ENCODE peak calls at places on chromosomes 7 and 10, in four cellular contexts. One of them, this sample, is unnamed.

GRCh38 chr10:45246522-45246921 is 68.9 kb downstream of the OR13A1 start:
- DNase-seq in WERI-Rb-1: no peak
- DNase-seq in neuronal stem cell: no peak
- DNase-seq in upper lobe of right lung: no peak
- DNase-seq in this sample: no peak

GRCh38 chr10:114364726-114365125 is 39.6 kb downstream of the AFAP1L2 start:
- DNase-seq in WERI-Rb-1: no peak
- DNase-seq in neuronal stem cell: no peak
- DNase-seq in upper lobe of right lung: no peak
- DNase-seq in this sample: no peak

GRCh38 chr10:88984525-88984924 is 6.1 kb upstream of the FAS start:
- DNase-seq in WERI-Rb-1: no peak
- DNase-seq in neuronal stem cell: no peak
- DNase-seq in upper lobe of right lung: no peak
- DNase-seq in this sample: no peak

GRCh38 chr7:128387663-128388485 is 21.9 kb downstream of the IMPDH1 start:
- DNase-seq in WERI-Rb-1: peak
- DNase-seq in neuronal stem cell: peak
- DNase-seq in upper lobe of right lung: no peak
- DNase-seq in this sample: peak

GRCh38 chr10:114432704-114433103 is 28.4 kb upstream of the AFAP1L2 start:
- DNase-seq in WERI-Rb-1: no peak
- DNase-seq in neuronal stem cell: no peak
- DNase-seq in upper lobe of right lung: no peak
- DNase-seq in this sample: no peak

GRCh38 chr10:119355930-119356329 is 148.6 kb downstream of the GRK5 start:
- DNase-seq in WERI-Rb-1: no peak
- DNase-seq in neuronal stem cell: no peak
- DNase-seq in upper lobe of right lung: no peak
- DNase-seq in this sample: no peak

GRCh38 chr7:132118641-132119040 is 457.6 kb downstream of the PLXNA4 start:
- DNase-seq in WERI-Rb-1: no peak
- DNase-seq in neuronal stem cell: no peak
- DNase-seq in upper lobe of right lung: no peak
- DNase-seq in this sample: no peak

GRCh38 chr10:44382981-44383748 is 1.7 kb downstream of the CXCL12 start:
- DNase-seq in WERI-Rb-1: no peak
- DNase-seq in neuronal stem cell: no peak
- DNase-seq in upper lobe of right lung: peak
- DNase-seq in this sample: no peak

GRCh38 chr10:69364232-69364631 is 52.5 kb downstream of the TACR2 start:
- DNase-seq in WERI-Rb-1: no peak
- DNase-seq in neuronal stem cell: no peak
- DNase-seq in upper lobe of right lung: no peak
- DNase-seq in this sample: no peak

GRCh38 chr7:27205325-27206280 is 5.7 kb upstream of the HOXA13 start:
- DNase-seq in WERI-Rb-1: no peak
- DNase-seq in neuronal stem cell: no peak
- DNase-seq in upper lobe of right lung: peak
- DNase-seq in this sample: no peak

GRCh38 chr7:140360697-140361229 is 37.6 kb downstream of the SLC37A3 start:
- DNase-seq in WERI-Rb-1: no peak
- DNase-seq in neuronal stem cell: no peak
- DNase-seq in upper lobe of right lung: no peak
- DNase-seq in this sample: no peak

GRCh38 chr10:110394898-110395297 is 90.2 kb upstream of the SMNDC1 start:
- DNase-seq in WERI-Rb-1: no peak
- DNase-seq in neuronal stem cell: no peak
- DNase-seq in upper lobe of right lung: no peak
- DNase-seq in this sample: no peak

GRCh38 chr10:35563266-35563891 is 41.8 kb upstream of the GJD4 start:
- DNase-seq in WERI-Rb-1: peak
- DNase-seq in neuronal stem cell: peak
- DNase-seq in upper lobe of right lung: peak
- DNase-seq in this sample: peak

GRCh38 chr7:92761391-92762098 is 74.8 kb downstream of the CDK6 start:
- DNase-seq in WERI-Rb-1: no peak
- DNase-seq in neuronal stem cell: no peak
- DNase-seq in upper lobe of right lung: no peak
- DNase-seq in this sample: no peak

GRCh38 chr7:106038916-106039315 is 73.2 kb downstream of the SYPL1 start:
- DNase-seq in WERI-Rb-1: no peak
- DNase-seq in neuronal stem cell: no peak
- DNase-seq in upper lobe of right lung: no peak
- DNase-seq in this sample: no peak

GRCh38 chr10:61760943-61761824 is 98.5 kb downstream of the CABCOCO1 start:
- DNase-seq in WERI-Rb-1: no peak
- DNase-seq in neuronal stem cell: no peak
- DNase-seq in upper lobe of right lung: no peak
- DNase-seq in this sample: no peak

GRCh38 chr10:65355141-65355680 is 1570.6 kb upstream of the LRRTM3 start:
- DNase-seq in WERI-Rb-1: no peak
- DNase-seq in neuronal stem cell: no peak
- DNase-seq in upper lobe of right lung: no peak
- DNase-seq in this sample: no peak

GRCh38 chr10:97825020-97825739 is 24.5 kb upstream of the GOLGA7B start:
- DNase-seq in WERI-Rb-1: no peak
- DNase-seq in neuronal stem cell: no peak
- DNase-seq in upper lobe of right lung: no peak
- DNase-seq in this sample: no peak

GRCh38 chr10:113541554-113541902 is 11.3 kb upstream of the HABP2 start:
- DNase-seq in WERI-Rb-1: no peak
- DNase-seq in neuronal stem cell: no peak
- DNase-seq in upper lobe of right lung: no peak
- DNase-seq in this sample: no peak

GRCh38 chr10:70940834-70941568 is 52.6 kb upstream of the PCBD1 start:
- DNase-seq in WERI-Rb-1: peak
- DNase-seq in neuronal stem cell: no peak
- DNase-seq in upper lobe of right lung: no peak
- DNase-seq in this sample: no peak

GRCh38 chr10:106711313-106711906 is 453.1 kb downstream of the SORCS1 start:
- DNase-seq in WERI-Rb-1: peak
- DNase-seq in neuronal stem cell: peak
- DNase-seq in upper lobe of right lung: peak
- DNase-seq in this sample: no peak

GRCh38 chr10:102324061-102324460 is 71.4 kb upstream of the NFKB2 start:
- DNase-seq in WERI-Rb-1: no peak
- DNase-seq in neuronal stem cell: no peak
- DNase-seq in upper lobe of right lung: no peak
- DNase-seq in this sample: no peak

GRCh38 chr10:43667317-43667731 is 18.6 kb upstream of the ZNF32 start:
- DNase-seq in WERI-Rb-1: no peak
- DNase-seq in neuronal stem cell: no peak
- DNase-seq in upper lobe of right lung: no peak
- DNase-seq in this sample: no peak

DNA sequence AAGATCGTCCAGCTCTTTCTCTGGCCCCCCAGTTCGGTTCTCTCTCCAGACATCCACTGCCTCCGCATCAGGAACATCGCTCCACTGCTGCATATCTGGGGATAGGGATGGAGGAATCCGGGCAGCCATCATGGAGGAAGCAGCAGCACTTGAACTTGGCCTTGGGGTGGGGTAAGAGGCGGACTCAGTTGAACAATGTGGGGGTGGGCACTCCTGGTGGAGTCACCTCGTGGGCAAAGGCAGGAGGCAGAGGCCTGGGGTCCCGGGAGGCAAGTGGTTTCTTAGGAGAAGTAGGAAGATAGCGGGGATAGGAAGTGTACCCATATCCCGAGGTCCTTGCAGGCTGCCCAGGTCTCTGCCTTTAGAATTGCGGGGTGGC is 98.3 kb downstream of the CHST15 start:
- DNase-seq in WERI-Rb-1: no peak
- DNase-seq in neuronal stem cell: peak
- DNase-seq in upper lobe of right lung: peak
- DNase-seq in this sample: no peak
- H3K27ac ChIP-seq in WERI-Rb-1: no peak
- H3K27ac ChIP-seq in neuronal stem cell: no peak
- H3K27ac ChIP-seq in upper lobe of right lung: no peak
- H3K27ac ChIP-seq in this sample: no peak

DNA sequence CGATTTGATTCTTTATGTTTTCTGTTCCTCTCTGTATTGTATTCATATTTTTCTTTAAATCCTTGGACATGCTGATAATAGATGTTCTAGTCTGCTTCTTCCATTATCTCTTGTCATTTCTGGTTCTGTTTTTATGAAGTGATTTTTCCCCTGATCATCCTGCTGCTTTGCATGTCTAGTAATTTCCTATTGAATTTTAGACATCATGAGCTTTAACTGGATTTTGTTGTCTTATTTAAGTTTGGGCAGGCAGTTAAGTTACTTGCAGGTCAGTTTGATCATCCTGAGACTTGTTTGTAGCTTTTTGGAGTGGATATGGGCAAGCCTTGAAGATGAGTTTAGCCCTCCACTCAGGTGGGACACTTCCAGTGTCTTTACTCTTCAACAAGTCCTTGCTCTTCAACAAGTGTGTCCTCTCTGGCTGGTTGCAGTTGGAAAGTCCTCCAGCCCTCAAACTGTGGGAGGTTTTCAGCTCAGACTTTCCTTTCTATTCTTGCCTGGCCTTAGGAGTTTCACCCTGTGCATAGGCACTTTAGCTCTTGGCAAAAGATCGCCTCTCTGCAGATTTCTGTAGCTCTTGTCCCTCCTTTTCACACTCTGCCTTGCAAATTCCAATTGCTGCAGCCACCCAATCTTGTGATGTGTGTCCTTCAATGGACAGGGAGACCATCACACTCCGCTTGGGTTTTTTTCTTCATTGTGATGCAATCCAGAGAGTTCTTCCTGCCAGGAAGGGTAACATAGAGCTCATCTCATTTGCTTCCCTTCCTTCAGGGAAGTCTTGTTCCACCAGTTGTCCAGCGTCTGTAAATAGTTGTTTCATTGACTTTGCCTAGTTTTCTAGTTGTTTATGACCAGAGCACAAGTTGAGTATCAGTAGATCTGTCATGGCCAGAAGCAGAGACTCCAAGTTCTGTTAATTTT is 197.2 kb upstream of the SH2B2 start:
- DNase-seq in WERI-Rb-1: no peak
- DNase-seq in neuronal stem cell: no peak
- DNase-seq in upper lobe of right lung: no peak
- DNase-seq in this sample: no peak
- H3K27ac ChIP-seq in WERI-Rb-1: no peak
- H3K27ac ChIP-seq in neuronal stem cell: no peak
- H3K27ac ChIP-seq in upper lobe of right lung: no peak
- H3K27ac ChIP-seq in this sample: no peak

GRCh38 chr7:134834689-134835462 is 55.4 kb downstream of the CALD1 start:
- DNase-seq in WERI-Rb-1: no peak
- DNase-seq in neuronal stem cell: no peak
- DNase-seq in upper lobe of right lung: no peak
- DNase-seq in this sample: no peak

GRCh38 chr7:134832367-134832766 is 52.9 kb downstream of the CALD1 start:
- DNase-seq in WERI-Rb-1: no peak
- DNase-seq in neuronal stem cell: no peak
- DNase-seq in upper lobe of right lung: no peak
- DNase-seq in this sample: no peak

GRCh38 chr7:134831862-134832261 is 52.4 kb downstream of the CALD1 start:
- DNase-seq in WERI-Rb-1: no peak
- DNase-seq in neuronal stem cell: no peak
- DNase-seq in upper lobe of right lung: no peak
- DNase-seq in this sample: peak

GRCh38 chr7:134836447-134836846 is 57.0 kb downstream of the CALD1 start:
- DNase-seq in WERI-Rb-1: no peak
- DNase-seq in neuronal stem cell: no peak
- DNase-seq in upper lobe of right lung: no peak
- DNase-seq in this sample: no peak

DNA sequence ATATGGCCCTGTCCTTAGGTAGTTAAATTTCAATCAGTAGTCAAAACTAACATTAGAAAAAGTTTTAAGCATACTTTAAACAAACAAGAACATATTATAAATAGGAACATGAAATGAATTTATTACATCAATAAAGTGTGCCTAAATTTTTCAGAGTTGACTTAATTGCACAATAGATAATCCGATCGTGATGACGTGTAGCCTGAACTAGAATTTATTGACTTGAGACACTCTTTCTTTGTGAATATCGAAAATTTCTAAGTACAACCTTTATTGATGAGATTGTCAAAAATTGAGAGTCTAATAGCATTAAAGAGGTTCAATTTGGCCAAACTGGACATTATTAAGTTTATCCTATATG is 56.0 kb downstream of the CALD1 start:
- DNase-seq in WERI-Rb-1: no peak
- DNase-seq in neuronal stem cell: no peak
- DNase-seq in upper lobe of right lung: no peak
- DNase-seq in this sample: no peak
- H3K27ac ChIP-seq in WERI-Rb-1: no peak
- H3K27ac ChIP-seq in neuronal stem cell: no peak
- H3K27ac ChIP-seq in upper lobe of right lung: no peak
- H3K27ac ChIP-seq in this sample: no peak

GRCh38 chr10:124045245-124045644 is 48.2 kb downstream of the CHST15 start:
- DNase-seq in WERI-Rb-1: no peak
- DNase-seq in neuronal stem cell: no peak
- DNase-seq in upper lobe of right lung: no peak
- DNase-seq in this sample: no peak

GRCh38 chr10:124042656-124043309 is 50.6 kb downstream of the CHST15 start:
- DNase-seq in WERI-Rb-1: no peak
- DNase-seq in neuronal stem cell: no peak
- DNase-seq in upper lobe of right lung: no peak
- DNase-seq in this sample: no peak

GRCh38 chr10:124045794-124046355 is 47.5 kb downstream of the CHST15 start:
- DNase-seq in WERI-Rb-1: no peak
- DNase-seq in neuronal stem cell: no peak
- DNase-seq in upper lobe of right lung: no peak
- DNase-seq in this sample: no peak

GRCh38 chr10:124043310-124044142 is 49.9 kb downstream of the CHST15 start:
- DNase-seq in WERI-Rb-1: no peak
- DNase-seq in neuronal stem cell: no peak
- DNase-seq in upper lobe of right lung: no peak
- DNase-seq in this sample: no peak

GRCh38 chr10:124044143-124044862 is 49.1 kb downstream of the CHST15 start:
- DNase-seq in WERI-Rb-1: no peak
- DNase-seq in neuronal stem cell: no peak
- DNase-seq in upper lobe of right lung: no peak
- DNase-seq in this sample: peak
- H3K27ac ChIP-seq in WERI-Rb-1: no peak
- H3K27ac ChIP-seq in neuronal stem cell: no peak
- H3K27ac ChIP-seq in upper lobe of right lung: no peak
- H3K27ac ChIP-seq in this sample: no peak

DNA sequence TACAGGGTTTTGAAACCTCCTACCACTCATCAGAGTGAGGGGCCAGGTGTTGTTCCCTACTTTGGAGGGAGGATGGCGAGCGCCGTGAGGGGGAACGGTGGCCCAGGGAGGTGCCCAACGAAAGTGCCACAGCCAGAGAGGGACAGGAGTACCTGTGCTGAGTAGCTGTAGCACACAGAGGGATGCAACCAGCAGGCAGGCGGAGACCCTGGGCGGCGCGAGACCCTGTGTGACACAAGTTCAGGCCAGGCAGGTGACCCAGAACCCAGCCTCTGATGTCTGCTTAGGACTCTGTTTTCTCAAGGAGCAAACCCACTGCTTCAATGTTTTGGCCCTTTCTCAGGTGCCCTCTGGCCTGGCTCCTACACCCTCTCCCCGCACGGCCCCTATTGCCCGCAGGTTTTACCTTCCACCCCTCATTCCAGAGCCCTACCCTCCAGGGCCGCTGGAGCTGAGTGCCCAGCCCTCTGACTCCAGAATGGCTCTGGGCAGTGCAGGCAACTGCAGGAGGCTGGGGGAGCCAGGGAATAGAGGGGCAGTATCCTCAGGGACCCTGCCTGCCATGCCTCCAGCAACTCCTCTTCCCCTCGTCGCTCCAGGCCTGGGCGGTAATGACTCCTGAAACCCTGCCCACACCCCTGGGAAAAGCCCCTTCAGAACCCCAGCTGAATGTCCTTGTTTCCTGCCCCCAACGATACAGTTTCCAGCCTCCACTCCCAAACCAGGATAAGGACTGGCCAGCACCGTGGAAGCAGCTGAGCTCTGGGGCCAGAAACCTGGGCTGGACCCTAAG is 164.1 kb upstream of the RHEB start:
- DNase-seq in WERI-Rb-1: no peak
- DNase-seq in neuronal stem cell: no peak
- DNase-seq in upper lobe of right lung: peak
- DNase-seq in this sample: no peak
- H3K27ac ChIP-seq in WERI-Rb-1: no peak
- H3K27ac ChIP-seq in neuronal stem cell: no peak
- H3K27ac ChIP-seq in upper lobe of right lung: no peak
- H3K27ac ChIP-seq in this sample: no peak

This sample was measured in substantia nigra.